ENCODE peak calls at places on chromosomes 4 and X, in nine cellular contexts. J is GM12878; G is PC-9; I is HL-60; K is endodermal cell; Q is brain microvascular endothelial cell; V is lower leg skin; S is HCT116; F is CD8-positive, alpha-beta T cell. P is an unnamed sample.

GRCh38 chr4:7886250-7886973 is 53.2 kb downstream of the AFAP1 start:
- DNase-seq in J (no peak), G (no peak), I (no peak), K (no peak), Q (no peak), V (no peak), S (no peak), F (no peak), P (no peak)

GRCh38 chr4:188008377-188008776 is 12.8 kb downstream of the ZFP42 start:
- DNase-seq in J (no peak), G (peak), I (no peak), K (no peak), Q (peak), V (no peak), S (no peak), F (no peak), P (no peak)

GRCh38 chr4:2083826-2084160 is 24.7 kb downstream of the NAT8L start:
- DNase-seq in J (no peak), G (no peak), I (no peak), K (peak), Q (no peak), V (no peak), S (no peak), F (no peak), P (no peak)

GRCh38 chrX:22397566-22397965 is 124.9 kb downstream of the CBLL2 start:
- DNase-seq in J (no peak), G (no peak), I (no peak), K (no peak), Q (no peak), V (no peak), S (no peak), F (no peak), P (no peak)

GRCh38 chrX:39427492-39428289 is 626.4 kb downstream of the MID1IP1 start:
- DNase-seq in J (no peak), G (no peak), I (no peak), K (no peak), Q (peak), V (no peak), S (no peak), F (no peak), P (no peak)

GRCh38 chr4:118761387-118762016 is 74.4 kb downstream of the SEC24D start:
- DNase-seq in J (no peak), G (no peak), I (no peak), K (no peak), Q (no peak), V (no peak), S (no peak), F (no peak), P (no peak)

GRCh38 chr4:14783011-14783877 is 219.0 kb upstream of the CPEB2 start:
- DNase-seq in J (peak), G (no peak), I (no peak), K (no peak), Q (peak), V (no peak), S (no peak), F (no peak), P (no peak)

GRCh38 chrX:78109458-78109857 is 5.4 kb downstream of the PGK1 start:
- DNase-seq in J (no peak), G (no peak), I (no peak), K (no peak), Q (no peak), V (no peak), S (no peak), F (no peak), P (no peak)

GRCh38 chr4:152036626-152037025 is 275.8 kb upstream of the GATB start:
- DNase-seq in J (no peak), G (no peak), I (no peak), K (no peak), Q (no peak), V (no peak), S (no peak), F (no peak), P (no peak)

GRCh38 chr4:153634737-153635353 is 49.2 kb upstream of the TLR2 start:
- DNase-seq in J (no peak), G (no peak), I (peak), K (no peak), Q (no peak), V (no peak), S (no peak), F (no peak), P (no peak)

GRCh38 chr4:189420488-189420887 is 520.2 kb upstream of the FRG1 start:
- DNase-seq in J (no peak), G (no peak), I (no peak), K (no peak), Q (no peak), V (no peak), S (no peak), F (no peak), P (no peak)

GRCh38 chrX:38175140-38175539 is 45.5 kb downstream of the SRPX start:
- DNase-seq in J (peak), G (no peak), I (peak), K (peak), Q (peak), V (no peak), S (peak), F (no peak), P (no peak)

GRCh38 chr4:165945991-165946390 is 73.0 kb downstream of the TLL1 start:
- DNase-seq in J (no peak), G (no peak), I (no peak), K (no peak), Q (no peak), V (no peak), S (no peak), F (no peak), P (no peak)

GRCh38 chrX:68685722-68686683 is 38.5 kb downstream of the STARD8 start:
- DNase-seq in J (no peak), G (no peak), I (peak), K (peak), Q (peak), V (no peak), S (no peak), F (no peak), P (no peak)
- TF ChIP-seq CTCF in J (no peak), G (no peak), I (no peak), K (peak), Q (peak), V (no peak), S (no peak), F (no peak), P (no peak)

DNA sequence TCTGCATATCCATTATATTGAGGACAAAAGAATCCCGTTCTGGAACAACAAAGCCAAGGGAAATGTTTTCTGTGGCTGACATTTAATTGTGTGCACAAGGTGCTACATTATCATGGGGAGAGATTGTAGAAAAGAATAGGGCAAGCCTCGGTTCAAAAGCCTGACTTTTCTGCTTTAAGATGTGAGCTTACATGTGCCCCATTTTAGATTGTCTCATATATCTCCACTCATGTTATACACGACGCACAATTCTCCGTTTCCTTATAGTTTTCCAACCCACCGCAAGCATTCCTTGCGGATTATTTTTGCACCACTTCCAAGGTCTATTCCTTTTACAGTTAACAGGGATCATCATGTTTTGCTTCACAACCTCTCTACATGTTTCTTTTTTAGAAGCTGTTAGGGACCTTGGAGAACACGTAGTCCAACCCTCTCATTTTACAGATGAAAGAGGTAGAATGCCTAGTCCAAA is 99.6 kb upstream of the MAML3 start:
- DNase-seq in J (no peak), G (no peak), I (no peak), K (no peak), Q (no peak), V (no peak), S (no peak), F (no peak), P (no peak)
- H3K4me3 ChIP-seq in J (no peak), G (peak), I (no peak), K (no peak), Q (no peak), V (no peak), S (no peak), F (no peak), P (no peak)

GRCh38 chrX:48514868-48515460 is 6.2 kb downstream of the PORCN start:
- DNase-seq in J (no peak), G (no peak), I (no peak), K (no peak), Q (no peak), V (no peak), S (no peak), F (no peak), P (no peak)

GRCh38 chrX:48516987-48517386 is 4.6 kb upstream of the EBP start:
- DNase-seq in J (no peak), G (no peak), I (no peak), K (no peak), Q (no peak), V (no peak), S (no peak), F (no peak), P (no peak)

GRCh38 chrX:48514126-48514806 is 5.5 kb downstream of the PORCN start:
- DNase-seq in J (no peak), G (no peak), I (no peak), K (no peak), Q (no peak), V (no peak), S (no peak), F (no peak), P (no peak)

GRCh38 chrX:48516285-48516684 is 5.3 kb upstream of the EBP start:
- DNase-seq in J (no peak), G (no peak), I (no peak), K (no peak), Q (no peak), V (no peak), S (no peak), F (no peak), P (no peak)

GRCh38 chrX:48515842-48516241 is 5.8 kb upstream of the EBP start:
- DNase-seq in J (no peak), G (no peak), I (no peak), K (no peak), Q (no peak), V (no peak), S (no peak), F (no peak), P (no peak)
- TF ChIP-seq CTCF in J (no peak), G (no peak), I (no peak), K (no peak), Q (no peak), V (no peak), S (no peak), F (no peak), P (no peak)

DNA sequence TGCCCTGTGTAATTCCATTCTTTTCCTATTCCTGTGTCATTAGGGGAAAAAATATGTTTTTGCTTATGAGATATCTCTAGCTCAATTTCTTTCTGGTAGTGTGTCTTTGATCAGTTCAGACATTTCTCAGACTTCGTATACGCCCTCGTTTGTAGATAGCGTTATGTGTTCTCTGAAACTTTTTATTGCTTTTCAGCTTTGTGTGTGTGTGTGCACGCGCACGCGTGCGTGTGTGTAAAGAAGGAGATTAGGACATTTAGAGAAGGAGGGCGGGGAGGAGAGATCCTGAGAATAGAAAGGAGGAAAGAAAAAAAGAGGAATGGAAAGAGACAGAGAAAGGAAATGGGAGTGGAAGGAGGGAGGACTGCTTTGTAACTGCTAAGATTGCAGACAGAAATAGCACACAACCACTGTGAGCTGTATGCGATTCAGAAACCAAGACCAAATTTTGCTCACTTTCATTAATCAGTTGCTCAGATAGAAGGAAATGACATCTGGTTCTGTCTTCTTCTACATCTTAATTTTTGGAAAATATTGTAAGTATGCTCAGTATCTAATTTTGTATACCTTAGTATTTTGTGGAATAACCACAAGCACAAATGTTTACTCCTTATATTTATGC is at the start of gene RXFP1:
- DNase-seq in J (no peak), G (no peak), I (no peak), K (no peak), Q (no peak), V (no peak), S (no peak), F (no peak), P (no peak)
- H3K4me3 ChIP-seq in J (no peak), G (no peak), I (peak), K (no peak), Q (no peak), V (no peak), S (no peak), F (no peak), P (no peak)

GRCh38 chr4:148041606-148042324 is 309.9 kb downstream of the ARHGAP10 start:
- DNase-seq in J (no peak), G (no peak), I (no peak), K (no peak), Q (no peak), V (no peak), S (no peak), F (no peak), P (no peak)
- TF ChIP-seq CTCF in J (no peak), G (no peak), I (no peak), K (no peak), Q (no peak), V (no peak), S (no peak), F (no peak), P (no peak)

GRCh38 chr4:140238353-140239041 is 84.5 kb upstream of the MAML3 start:
- DNase-seq in J (no peak), G (no peak), I (peak), K (peak), Q (peak), V (peak), S (no peak), F (no peak), P (no peak)
- H3K4me3 ChIP-seq in J (no peak), G (no peak), I (no peak), K (no peak), Q (no peak), V (no peak), S (no peak), F (no peak), P (no peak)

P was measured in GM12864.